ENCODE peak calls at places on chromosomes 7 and 10, in nine cellular contexts. W is T-helper 17 cell; R is CD8-positive, alpha-beta T cell; S is GDM1; H is SW 1271; Z is body of pancreas; U is psoas muscle; D is stimulated activated CD4-positive, alpha-beta T cell treated with anti-CD3 and anti-CD28 coated beads, TNF-alpha, amount 100 ng/mL, for 24 hours; M is C1 segment of cervical spinal cord. Y is an unnamed sample.

GRCh38 chr10:82319558-82319957 is 444.6 kb downstream of the NRG3 start:
- DNase-seq in U (no peak), W (no peak), Z (no peak), D (no peak), S (no peak), M (no peak), R (no peak), H (no peak), Y (no peak)

GRCh38 chr7:132080467-132080866 is 495.8 kb downstream of the PLXNA4 start:
- DNase-seq in H (no peak), D (no peak), M (no peak), S (no peak), W (no peak), R (no peak), Z (no peak), U (no peak), Y (no peak)

GRCh38 chr10:33290286-33291052 is 44.0 kb downstream of the NRP1 start:
- DNase-seq in U (no peak), H (no peak), Z (no peak), M (no peak), W (no peak), R (no peak), D (no peak), S (no peak), Y (no peak)

GRCh38 chr7:1027285-1028043 is 16.9 kb upstream of the GPR146 start:
- DNase-seq in R (no peak), D (no peak), Z (peak), U (peak), M (peak), H (no peak), W (no peak), S (no peak), Y (no peak)

GRCh38 chr7:104207348-104207730 is 474 bp downstream of the ORC5 start:
- DNase-seq in D (no peak), R (peak), W (no peak), Z (peak), M (no peak), S (no peak), U (no peak), H (peak), Y (no peak)

GRCh38 chr10:101007099-101007711 is 7.6 kb downstream of the LZTS2 start:
- DNase-seq in H (no peak), M (no peak), W (no peak), D (no peak), R (no peak), S (no peak), Z (no peak), U (no peak), Y (no peak)

GRCh38 chr7:152859781-152860191 is 100.2 kb downstream of the ACTR3B start:
- DNase-seq in M (no peak), H (no peak), R (no peak), Z (no peak), W (no peak), D (no peak), S (no peak), U (no peak), Y (no peak)

GRCh38 chr7:38585551-38585950 is 45.6 kb downstream of the AMPH start:
- DNase-seq in M (no peak), Z (no peak), D (no peak), R (no peak), W (no peak), U (no peak), S (no peak), H (no peak), Y (no peak)

GRCh38 chr7:29332875-29333482 is 138.4 kb downstream of the CHN2 start:
- DNase-seq in S (no peak), W (no peak), R (no peak), Z (no peak), D (no peak), U (no peak), H (no peak), M (no peak), Y (no peak)

GRCh38 chr10:3471927-3472704 is 299.5 kb upstream of the PITRM1 start:
- DNase-seq in S (no peak), Z (no peak), M (peak), W (no peak), D (no peak), U (no peak), R (no peak), H (no peak), Y (no peak)

GRCh38 chr7:91645542-91645941 is 235.0 kb downstream of the MTERF1 start:
- DNase-seq in R (no peak), W (no peak), Z (no peak), U (no peak), D (no peak), M (no peak), H (no peak), S (no peak), Y (no peak)

GRCh38 chr7:111933614-111934013 is 272.6 kb downstream of the DOCK4 start:
- DNase-seq in M (no peak), Z (no peak), U (no peak), S (no peak), H (no peak), D (no peak), R (no peak), W (no peak), Y (no peak)

GRCh38 chr10:71531485-71532446 is 135.0 kb downstream of the CDH23 start:
- DNase-seq in M (no peak), Z (no peak), W (no peak), U (no peak), S (no peak), R (no peak), H (no peak), D (peak), Y (no peak)

GRCh38 chr7:110645616-110646015 is 445.3 kb upstream of the LRRN3 start:
- DNase-seq in W (no peak), D (no peak), M (no peak), H (no peak), S (no peak), R (no peak), Z (no peak), U (no peak), Y (no peak)

GRCh38 chr10:122248356-122249302 is 22.5 kb upstream of the BTBD16 start:
- DNase-seq in Z (no peak), H (no peak), M (no peak), U (no peak), W (no peak), R (no peak), D (no peak), S (no peak), Y (no peak)

GRCh38 chr10:47050618-47051455 is 139.6 kb downstream of the PTPN20 start:
- DNase-seq in U (no peak), D (no peak), W (no peak), M (no peak), S (no peak), R (no peak), Z (no peak), H (no peak), Y (no peak)

GRCh38 chr7:101673951-101674350 is 44.9 kb upstream of the MYL10 start:
- DNase-seq in R (no peak), M (no peak), W (no peak), S (no peak), Z (no peak), U (no peak), D (no peak), H (peak), Y (no peak)

GRCh38 chr7:47490501-47491265 is 91.2 kb downstream of the TNS3 start:
- DNase-seq in W (no peak), R (no peak), M (no peak), U (no peak), Z (no peak), D (no peak), H (no peak), S (no peak), Y (peak)

GRCh38 chr7:25752169-25752568 is 399.8 kb upstream of the NFE2L3 start:
- DNase-seq in U (no peak), M (no peak), D (no peak), W (no peak), R (no peak), S (no peak), Z (no peak), H (no peak), Y (no peak)

GRCh38 chr10:4234661-4235060 is 449.7 kb upstream of the KLF6 start:
- DNase-seq in Z (no peak), W (no peak), U (no peak), M (no peak), R (peak), H (no peak), D (peak), S (no peak), Y (no peak)

GRCh38 chr7:83410989-83411591 is 237.8 kb downstream of the SEMA3E start:
- DNase-seq in D (no peak), W (no peak), H (peak), M (no peak), R (no peak), U (no peak), Z (peak), S (no peak), Y (no peak)

GRCh38 chr7:28573751-28574295 is 161.5 kb downstream of the CREB5 start:
- DNase-seq in W (no peak), U (no peak), R (no peak), Z (no peak), D (no peak), M (no peak), H (no peak), S (no peak), Y (no peak)

GRCh38 chr10:60951272-60951724 is 7.3 kb upstream of the RHOBTB1 start:
- DNase-seq in Z (no peak), U (no peak), M (no peak), S (no peak), H (no peak), W (no peak), R (no peak), D (no peak), Y (no peak)

Y was measured in left cardiac atrium.